ENCODE peak calls at places on chromosomes 4 and X, in ten cellular contexts. E is heart left ventricle; W is HFF-Myc; V is midbrain; B is RPMI7951; X is BJ; K is activated T-cell treated with anti-CD3 and anti-CD28 coated beads, Interleukin-2, amount 50 U/mL, for 24 hours; T is ovary; C is left ventricle myocardium inferior; F is fibroblast of lung. P is an unnamed sample.

GRCh38 chr4:74423101-74423500 is 21.8 kb upstream of the AREG start:
- DNase-seq in E (no peak), W (peak), V (no peak), B (peak), X (no peak), K (no peak), T (peak), C (peak), F (peak), P (no peak)

GRCh38 chrX:115344885-115345653 is 55.6 kb downstream of the LUZP4 start:
- DNase-seq in E (peak), W (peak), V (peak), B (peak), X (peak), K (no peak), T (peak), C (peak), F (peak), P (peak)

GRCh38 chrX:15674514-15674898 is 9.9 kb upstream of the CLTRN start:
- DNase-seq in E (peak), W (peak), V (no peak), B (peak), X (peak), K (no peak), T (peak), C (peak), F (peak), P (peak)

GRCh38 chrX:132618810-132619209 is 130.0 kb upstream of the MBNL3 start:
- DNase-seq in E (no peak), W (no peak), V (no peak), B (no peak), X (no peak), K (no peak), T (no peak), C (no peak), F (no peak), P (no peak)

GRCh38 chr4:145939856-145940255 is 1.2 kb upstream of the ZNF827 start:
- DNase-seq in E (no peak), W (no peak), V (no peak), B (peak), X (no peak), K (no peak), T (no peak), C (no peak), F (peak), P (peak)

GRCh38 chrX:23952984-23953907 is 45.4 kb downstream of the CXorf58 start:
- DNase-seq in E (no peak), W (no peak), V (peak), B (peak), X (no peak), K (peak), T (no peak), C (no peak), F (no peak), P (peak)

GRCh38 chr4:4860803-4861591 is 1.5 kb downstream of the MSX1 start:
- DNase-seq in E (peak), W (no peak), V (no peak), B (peak), X (no peak), K (no peak), T (no peak), C (peak), F (no peak), P (peak)

GRCh38 chrX:82070948-82071347 is 869.0 kb downstream of the SH3BGRL start:
- DNase-seq in E (no peak), W (no peak), V (no peak), B (no peak), X (no peak), K (no peak), T (no peak), C (no peak), F (no peak), P (no peak)

GRCh38 chr4:174808836-174809235 is 20.2 kb downstream of the GLRA3 start:
- DNase-seq in E (no peak), W (no peak), V (no peak), B (no peak), X (no peak), K (no peak), T (no peak), C (no peak), F (no peak), P (no peak)

GRCh38 chrX:115408736-115409390 is 119.3 kb downstream of the LUZP4 start:
- DNase-seq in E (no peak), W (no peak), V (no peak), B (peak), X (no peak), K (no peak), T (no peak), C (no peak), F (peak), P (no peak)

GRCh38 chrX:94977986-94978385 is 1304.0 kb downstream of the FAM133A start:
- DNase-seq in E (no peak), W (no peak), V (no peak), B (no peak), X (no peak), K (no peak), T (no peak), C (no peak), F (no peak), P (no peak)

GRCh38 chrX:123943074-123943473 is 18.4 kb upstream of the STAG2 start:
- DNase-seq in E (no peak), W (no peak), V (no peak), B (no peak), X (no peak), K (no peak), T (no peak), C (no peak), F (no peak), P (no peak)

GRCh38 chr4:13989496-13989895 is 362.0 kb upstream of the BOD1L1 start:
- DNase-seq in E (no peak), W (no peak), V (no peak), B (peak), X (no peak), K (no peak), T (no peak), C (no peak), F (peak), P (peak)

GRCh38 chrX:69065451-69065850 is 99.8 kb downstream of the PJA1 start:
- DNase-seq in E (no peak), W (no peak), V (no peak), B (peak), X (no peak), K (no peak), T (no peak), C (no peak), F (no peak), P (peak)

GRCh38 chr4:183558873-183559272 is 54.0 kb downstream of the ING2 start:
- DNase-seq in E (no peak), W (no peak), V (no peak), B (no peak), X (no peak), K (no peak), T (no peak), C (no peak), F (no peak), P (no peak)

GRCh38 chr4:11821774-11822430 is 393.2 kb upstream of the HS3ST1 start:
- DNase-seq in E (no peak), W (no peak), V (no peak), B (no peak), X (no peak), K (no peak), T (no peak), C (no peak), F (no peak), P (no peak)

GRCh38 chr4:48290146-48290772 is 20.6 kb upstream of the TEC start:
- DNase-seq in E (no peak), W (no peak), V (no peak), B (peak), X (no peak), K (no peak), T (no peak), C (no peak), F (peak), P (peak)

GRCh38 chr4:77095101-77095826 is 19.5 kb upstream of the CCNI start:
- DNase-seq in E (peak), W (peak), V (peak), B (peak), X (no peak), K (peak), T (peak), C (peak), F (peak), P (peak)

GRCh38 chr4:186587416-186588018 is 32.1 kb upstream of the MTNR1A start:
- DNase-seq in E (peak), W (no peak), V (peak), B (peak), X (no peak), K (peak), T (peak), C (peak), F (peak), P (peak)

GRCh38 chr4:184268574-184269160 is 51.0 kb upstream of the ENPP6 start:
- DNase-seq in E (no peak), W (no peak), V (no peak), B (peak), X (no peak), K (no peak), T (no peak), C (no peak), F (peak), P (peak)

GRCh38 chr4:123840232-123840631 is 443.6 kb downstream of the SPRY1 start:
- DNase-seq in E (no peak), W (no peak), V (no peak), B (no peak), X (no peak), K (no peak), T (no peak), C (no peak), F (peak), P (no peak)

P was measured in A172.